ENCODE peak calls at places on chromosomes 3 and 15, in eight cellular contexts. O, C, D, Q, V, N, A and E are unnamed samples.

GRCh38 chr3:13262493-13263211 is 157.5 kb downstream of the NUP210 start:
- DNase-seq in O (no peak), C (peak), D (no peak), Q (peak), V (no peak), N (no peak), A (no peak), E (no peak)

GRCh38 chr3:153463895-153464294 is 301.9 kb downstream of the RAP2B start:
- DNase-seq in O (no peak), C (no peak), D (no peak), Q (no peak), V (no peak), N (no peak), A (no peak), E (no peak)

GRCh38 chr3:195147649-195148121 is 123.3 kb downstream of the XXYLT1 start:
- DNase-seq in O (no peak), C (peak), D (no peak), Q (peak), V (peak), N (no peak), A (no peak), E (no peak)

GRCh38 chr3:159166899-159167586 is 365.2 kb downstream of the MFSD1 start:
- DNase-seq in O (no peak), C (no peak), D (no peak), Q (no peak), V (no peak), N (no peak), A (no peak), E (no peak)

GRCh38 chr15:85792102-85792731 is 2.5 kb downstream of the KLHL25 start:
- DNase-seq in O (no peak), C (no peak), D (no peak), Q (no peak), V (no peak), N (no peak), A (no peak), E (no peak)

GRCh38 chr15:70512772-70513362 is 250.5 kb downstream of the UACA start:
- DNase-seq in O (no peak), C (peak), D (peak), Q (no peak), V (peak), N (no peak), A (peak), E (no peak)

GRCh38 chr15:33934396-33934795 is 33.9 kb upstream of the CHRM5 start:
- DNase-seq in O (no peak), C (no peak), D (no peak), Q (no peak), V (peak), N (no peak), A (no peak), E (no peak)

GRCh38 chr3:134231131-134231530 is 19.5 kb downstream of the RYK start:
- DNase-seq in O (no peak), C (no peak), D (no peak), Q (no peak), V (no peak), N (no peak), A (no peak), E (no peak)

GRCh38 chr3:101685050-101685400 is 1.5 kb downstream of the RPL24 start:
- DNase-seq in O (no peak), C (no peak), D (no peak), Q (no peak), V (no peak), N (no peak), A (no peak), E (no peak)

GRCh38 chr3:48402907-48403306 is 27.0 kb downstream of the PLXNB1 start:
- DNase-seq in O (peak), C (no peak), D (no peak), Q (no peak), V (no peak), N (no peak), A (no peak), E (no peak)

GRCh38 chr3:39407773-39408492 is 1.4 kb downstream of the RPSA start:
- DNase-seq in O (no peak), C (no peak), D (no peak), Q (no peak), V (peak), N (no peak), A (no peak), E (no peak)

GRCh38 chr3:134366928-134367352 is 7.3 kb downstream of the AMOTL2 start:
- DNase-seq in O (peak), C (peak), D (no peak), Q (peak), V (peak), N (peak), A (no peak), E (no peak)

GRCh38 chr15:68234060-68234459 is 4.5 kb upstream of the CLN6 start:
- DNase-seq in O (no peak), C (no peak), D (no peak), Q (peak), V (no peak), N (no peak), A (no peak), E (no peak)

GRCh38 chr3:50204804-50205718 is at the start of gene SLC38A3:
- DNase-seq in O (peak), C (peak), D (no peak), Q (peak), V (peak), N (peak), A (no peak), E (no peak)

GRCh38 chr3:139173372-139174108 is 128.8 kb upstream of the PRR23C start:
- DNase-seq in O (no peak), C (no peak), D (no peak), Q (no peak), V (peak), N (peak), A (no peak), E (no peak)

DNA sequence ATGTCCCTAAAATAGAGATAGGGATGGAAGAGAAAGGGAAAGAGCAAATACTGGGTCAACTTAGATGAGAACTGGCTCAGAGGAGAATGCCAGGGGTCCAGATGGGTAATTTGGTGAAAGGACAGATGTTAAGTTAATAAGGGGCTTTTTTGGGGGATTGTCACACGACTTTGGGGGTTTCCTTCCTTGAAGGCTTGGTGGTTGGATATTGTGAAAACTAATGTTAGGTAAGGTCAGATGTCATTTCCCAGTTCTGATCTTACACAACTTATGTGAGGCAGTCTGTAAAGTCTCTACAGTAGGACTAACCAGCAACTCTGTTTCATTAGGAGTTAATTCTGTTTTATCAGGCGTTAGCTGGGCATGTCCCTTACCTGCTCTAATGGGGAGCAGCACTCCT is 231.1 kb downstream of the NR2F2 start:
- DNase-seq in O (no peak), C (no peak), D (no peak), Q (no peak), V (no peak), N (no peak), A (no peak), E (no peak)
- H3K27ac ChIP-seq in O (no peak), C (no peak), D (no peak), Q (no peak), V (no peak), N (no peak), A (no peak), E (no peak)

GRCh38 chr15:77067691-77068367 is 3.1 kb downstream of the TSPAN3 start:
- DNase-seq in O (no peak), C (no peak), D (no peak), Q (no peak), V (no peak), N (no peak), A (no peak), E (no peak)
- H3K27ac ChIP-seq in O (peak), C (peak), D (peak), Q (peak), V (no peak), N (no peak), A (no peak), E (no peak)

GRCh38 chr3:123069021-123069381 is 2.2 kb downstream of the PDIA5 start:
- DNase-seq in O (no peak), C (no peak), D (no peak), Q (no peak), V (no peak), N (no peak), A (no peak), E (no peak)
- H3K27ac ChIP-seq in O (peak), C (no peak), D (peak), Q (no peak), V (no peak), N (no peak), A (no peak), E (no peak)

GRCh38 chr15:42218953-42219596 is 11.0 kb upstream of the VPS39 start:
- DNase-seq in O (no peak), C (no peak), D (no peak), Q (no peak), V (no peak), N (no peak), A (no peak), E (no peak)
- H3K27ac ChIP-seq in O (no peak), C (no peak), D (no peak), Q (no peak), V (no peak), N (no peak), A (no peak), E (no peak)

GRCh38 chr3:70000563-70001081 is 1.1 kb downstream of the SAMMSON start:
- DNase-seq in O (no peak), C (no peak), D (no peak), Q (no peak), V (no peak), N (peak), A (no peak), E (no peak)

GRCh38 chr3:69997486-69998307 is 1.8 kb upstream of the SAMMSON start:
- DNase-seq in O (no peak), C (no peak), D (no peak), Q (no peak), V (no peak), N (no peak), A (no peak), E (no peak)

GRCh38 chr3:69999191-70000027 is at the start of gene SAMMSON:
- DNase-seq in O (no peak), C (no peak), D (no peak), Q (no peak), V (peak), N (peak), A (no peak), E (no peak)

GRCh38 chr3:70000028-70000410 is 486 bp downstream of the SAMMSON start:
- DNase-seq in O (no peak), C (no peak), D (no peak), Q (no peak), V (no peak), N (peak), A (no peak), E (no peak)

GRCh38 chr3:69998759-69999158 is 774 bp upstream of the SAMMSON start:
- DNase-seq in O (no peak), C (no peak), D (no peak), Q (no peak), V (no peak), N (no peak), A (no peak), E (no peak)
- H3K27ac ChIP-seq in O (peak), C (peak), D (no peak), Q (no peak), V (no peak), N (peak), A (no peak), E (peak)

DNA sequence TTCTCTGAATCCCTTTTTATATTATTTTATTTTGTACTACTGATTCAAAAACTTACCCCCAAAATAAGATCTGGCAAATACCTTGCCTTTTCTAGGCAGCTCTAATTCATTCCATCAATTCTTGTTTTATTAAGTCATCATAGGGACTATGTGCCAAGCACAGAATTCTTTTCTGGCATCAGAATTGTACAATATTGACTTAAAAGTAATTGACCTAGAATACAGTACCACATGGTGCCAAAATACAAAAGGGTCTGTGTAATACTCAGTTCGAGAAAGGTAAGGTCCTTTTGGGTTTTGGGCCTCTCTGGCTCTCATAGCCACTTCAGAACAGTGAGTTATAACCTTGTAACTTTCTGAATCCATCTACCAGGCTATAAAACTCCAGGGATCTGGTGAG is 46.2 kb downstream of the KBTBD8 start:
- DNase-seq in O (no peak), C (no peak), D (no peak), Q (no peak), V (peak), N (no peak), A (no peak), E (no peak)
- H3K27ac ChIP-seq in O (no peak), C (no peak), D (no peak), Q (no peak), V (no peak), N (no peak), A (no peak), E (no peak)